ENCODE peak calls at places on chromosome 5, in four cellular contexts. One of them, this sample, is unnamed.
A peak's percentile ranks its signal among the peaks of the same experiment; 100 is the strongest.

GRCh38 chr5:6722015-6722414 is 8.8 kb downstream of the TENT4A start:
- DNase-seq in progenitor cell of endocrine pancreas: no peak
- DNase-seq in mesothelial cell of epicardium: no peak
- DNase-seq in astrocyte: no peak
- DNase-seq in this sample: no peak

GRCh38 chr5:170467000-170467707 is 36.7 kb upstream of the KCNIP1 start:
- DNase-seq in mesothelial cell of epicardium: no peak
- DNase-seq in astrocyte: peak; percentile 90
- DNase-seq in progenitor cell of endocrine pancreas: no peak
- DNase-seq in this sample: no peak

GRCh38 chr5:73908440-73908839 is 282.4 kb downstream of the ARHGEF28 start:
- DNase-seq in progenitor cell of endocrine pancreas: no peak
- DNase-seq in mesothelial cell of epicardium: no peak
- DNase-seq in astrocyte: no peak
- DNase-seq in this sample: no peak

GRCh38 chr5:82019342-82020138 is 47.7 kb downstream of the ATG10 start:
- DNase-seq in progenitor cell of endocrine pancreas: no peak
- DNase-seq in astrocyte: no peak
- DNase-seq in mesothelial cell of epicardium: no peak
- DNase-seq in this sample: no peak

GRCh38 chr5:66209350-66209749 is 65.2 kb downstream of the SREK1 start:
- DNase-seq in mesothelial cell of epicardium: no peak
- DNase-seq in astrocyte: no peak
- DNase-seq in progenitor cell of endocrine pancreas: no peak
- DNase-seq in this sample: no peak

GRCh38 chr5:157917909-157918809 is 59.2 kb upstream of the CLINT1 start:
- DNase-seq in progenitor cell of endocrine pancreas: no peak
- DNase-seq in mesothelial cell of epicardium: peak; percentile 28
- DNase-seq in astrocyte: peak; percentile 78
- DNase-seq in this sample: no peak

GRCh38 chr5:39717186-39717897 is 292.6 kb upstream of the DAB2 start:
- DNase-seq in astrocyte: no peak
- DNase-seq in progenitor cell of endocrine pancreas: no peak
- DNase-seq in mesothelial cell of epicardium: no peak
- DNase-seq in this sample: no peak

GRCh38 chr5:136246122-136246521 is 53.2 kb upstream of the SMIM32 start:
- DNase-seq in astrocyte: no peak
- DNase-seq in mesothelial cell of epicardium: no peak
- DNase-seq in progenitor cell of endocrine pancreas: no peak
- DNase-seq in this sample: no peak

GRCh38 chr5:18744990-18745590 is 1110.8 kb downstream of the TAF11L14 start:
- DNase-seq in progenitor cell of endocrine pancreas: no peak
- DNase-seq in astrocyte: no peak
- DNase-seq in mesothelial cell of epicardium: no peak
- DNase-seq in this sample: no peak

GRCh38 chr5:72433520-72433919 is 73.7 kb downstream of the ZNF366 start:
- DNase-seq in astrocyte: peak; percentile 26
- DNase-seq in mesothelial cell of epicardium: no peak
- DNase-seq in progenitor cell of endocrine pancreas: no peak
- DNase-seq in this sample: no peak

GRCh38 chr5:69416180-69416579 is 1.3 kb downstream of the MARVELD2 start:
- DNase-seq in progenitor cell of endocrine pancreas: no peak
- DNase-seq in astrocyte: no peak
- DNase-seq in mesothelial cell of epicardium: no peak
- DNase-seq in this sample: no peak

GRCh38 chr5:152389209-152389608 is 15.9 kb downstream of the NMUR2 start:
- DNase-seq in mesothelial cell of epicardium: no peak
- DNase-seq in progenitor cell of endocrine pancreas: no peak
- DNase-seq in astrocyte: no peak
- DNase-seq in this sample: no peak

GRCh38 chr5:120017523-120017922 is 388.2 kb downstream of the FAM170A start:
- DNase-seq in progenitor cell of endocrine pancreas: no peak
- DNase-seq in mesothelial cell of epicardium: no peak
- DNase-seq in astrocyte: peak; percentile 72
- DNase-seq in this sample: no peak

GRCh38 chr5:135033026-135033861 is 784 bp downstream of the PITX1 start:
- DNase-seq in progenitor cell of endocrine pancreas: no peak
- DNase-seq in astrocyte: no peak
- DNase-seq in mesothelial cell of epicardium: no peak
- DNase-seq in this sample: no peak

GRCh38 chr5:71011194-71011792 is 13.8 kb downstream of the NAIP start:
- DNase-seq in astrocyte: no peak
- DNase-seq in mesothelial cell of epicardium: no peak
- DNase-seq in progenitor cell of endocrine pancreas: no peak
- DNase-seq in this sample: no peak

GRCh38 chr5:180824630-180825476 is 22.2 kb upstream of the MGAT1 start:
- DNase-seq in astrocyte: no peak
- DNase-seq in mesothelial cell of epicardium: no peak
- DNase-seq in progenitor cell of endocrine pancreas: no peak
- DNase-seq in this sample: no peak

GRCh38 chr5:137304227-137304874 is 194.8 kb downstream of the SPOCK1 start:
- DNase-seq in progenitor cell of endocrine pancreas: no peak
- DNase-seq in astrocyte: no peak
- DNase-seq in mesothelial cell of epicardium: no peak
- DNase-seq in this sample: no peak

GRCh38 chr5:35838370-35839042 is 18.2 kb upstream of the IL7R start:
- DNase-seq in astrocyte: no peak
- DNase-seq in mesothelial cell of epicardium: no peak
- DNase-seq in progenitor cell of endocrine pancreas: no peak
- DNase-seq in this sample: no peak

GRCh38 chr5:107696071-107696470 is 25.3 kb upstream of the EFNA5 start:
- DNase-seq in progenitor cell of endocrine pancreas: no peak
- DNase-seq in mesothelial cell of epicardium: no peak
- DNase-seq in astrocyte: no peak
- DNase-seq in this sample: no peak

GRCh38 chr5:110736763-110737162 is 2.0 kb upstream of the SLC25A46 start:
- DNase-seq in astrocyte: no peak
- DNase-seq in progenitor cell of endocrine pancreas: no peak
- DNase-seq in mesothelial cell of epicardium: no peak
- DNase-seq in this sample: no peak

GRCh38 chr5:64900618-64901017 is 131.9 kb downstream of the CWC27 start:
- DNase-seq in astrocyte: no peak
- DNase-seq in mesothelial cell of epicardium: no peak
- DNase-seq in progenitor cell of endocrine pancreas: no peak
- DNase-seq in this sample: no peak

GRCh38 chr5:16755641-16756040 is 138.8 kb upstream of the RETREG1 start:
- DNase-seq in mesothelial cell of epicardium: no peak
- DNase-seq in progenitor cell of endocrine pancreas: no peak
- DNase-seq in astrocyte: no peak
- DNase-seq in this sample: peak; percentile 32

GRCh38 chr5:127412698-127413097 is 104.7 kb upstream of the PRRC1 start:
- DNase-seq in astrocyte: no peak
- DNase-seq in mesothelial cell of epicardium: no peak
- DNase-seq in progenitor cell of endocrine pancreas: no peak
- DNase-seq in this sample: no peak

GRCh38 chr5:157611571-157612067 is 36.0 kb upstream of the ADAM19 start:
- DNase-seq in progenitor cell of endocrine pancreas: no peak
- DNase-seq in astrocyte: no peak
- DNase-seq in mesothelial cell of epicardium: no peak
- DNase-seq in this sample: no peak

DNA sequence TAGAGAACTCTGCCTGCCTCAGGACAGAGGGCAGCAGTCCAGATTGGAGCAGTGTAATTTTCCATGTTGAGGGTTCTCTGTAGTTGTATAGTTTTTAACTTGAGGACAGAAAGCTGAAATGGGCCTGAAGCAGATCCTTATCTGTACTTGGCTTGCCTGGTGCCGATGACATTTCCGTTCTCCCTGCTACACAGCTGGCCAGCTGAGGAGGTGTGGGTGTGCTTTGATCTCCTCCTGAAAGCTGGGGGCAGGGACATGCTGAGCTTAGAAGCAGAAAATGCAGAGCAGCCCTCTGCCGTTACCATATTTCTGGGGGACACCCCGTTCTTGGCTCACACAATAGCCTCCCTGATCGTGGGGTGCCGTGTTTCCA is 10.4 kb downstream of the GLRX start:
- DNase-seq in progenitor cell of endocrine pancreas: no peak
- DNase-seq in astrocyte: no peak
- DNase-seq in mesothelial cell of epicardium: no peak
- DNase-seq in this sample: no peak
- TF ChIP-seq CTCF in progenitor cell of endocrine pancreas: no peak
- TF ChIP-seq CTCF in astrocyte: no peak
- TF ChIP-seq CTCF in mesothelial cell of epicardium: no peak
- TF ChIP-seq CTCF in this sample: no peak

GRCh38 chr5:68248896-68249295 is 33.3 kb downstream of the PIK3R1 start:
- DNase-seq in progenitor cell of endocrine pancreas: no peak
- DNase-seq in astrocyte: no peak
- DNase-seq in mesothelial cell of epicardium: no peak
- DNase-seq in this sample: no peak

GRCh38 chr5:68245325-68245724 is 29.8 kb downstream of the PIK3R1 start:
- DNase-seq in astrocyte: peak; percentile 72
- DNase-seq in mesothelial cell of epicardium: no peak
- DNase-seq in progenitor cell of endocrine pancreas: no peak
- DNase-seq in this sample: no peak

GRCh38 chr5:68249520-68249919 is 34.0 kb downstream of the PIK3R1 start:
- DNase-seq in astrocyte: no peak
- DNase-seq in mesothelial cell of epicardium: no peak
- DNase-seq in progenitor cell of endocrine pancreas: no peak
- DNase-seq in this sample: no peak

GRCh38 chr5:68247627-68248026 is 32.1 kb downstream of the PIK3R1 start:
- DNase-seq in astrocyte: no peak
- DNase-seq in progenitor cell of endocrine pancreas: no peak
- DNase-seq in mesothelial cell of epicardium: no peak
- DNase-seq in this sample: no peak

DNA sequence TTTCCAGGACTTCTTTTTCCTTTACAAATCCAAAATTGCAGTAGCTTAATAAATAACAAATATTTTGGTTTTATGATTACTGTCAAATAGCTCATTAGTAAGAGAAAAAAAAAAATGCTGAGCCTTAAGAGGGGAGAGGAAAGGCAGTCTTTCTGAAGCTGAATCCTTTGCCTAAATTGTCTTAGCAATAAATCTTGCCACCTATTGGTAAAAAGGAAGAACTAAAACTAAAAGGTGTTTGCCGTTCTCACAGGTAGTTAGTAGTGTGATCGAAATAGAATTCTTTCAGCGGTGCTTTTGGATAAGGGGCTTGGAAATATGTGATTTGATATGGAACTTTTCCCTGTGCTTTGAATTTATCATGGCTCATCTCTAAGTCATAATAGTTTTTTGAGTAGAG is 31.2 kb downstream of the PIK3R1 start:
- DNase-seq in astrocyte: no peak
- DNase-seq in progenitor cell of endocrine pancreas: no peak
- DNase-seq in mesothelial cell of epicardium: no peak
- DNase-seq in this sample: no peak
- TF ChIP-seq CTCF in astrocyte: no peak
- TF ChIP-seq CTCF in progenitor cell of endocrine pancreas: peak; percentile 34
- TF ChIP-seq CTCF in mesothelial cell of epicardium: no peak
- TF ChIP-seq CTCF in this sample: peak; percentile 33

GRCh38 chr5:160792281-160792680 is 59.7 kb downstream of the ATP10B start:
- DNase-seq in astrocyte: no peak
- DNase-seq in progenitor cell of endocrine pancreas: no peak
- DNase-seq in mesothelial cell of epicardium: no peak
- DNase-seq in this sample: no peak

GRCh38 chr5:160792732-160793454 is 59.1 kb downstream of the ATP10B start:
- DNase-seq in astrocyte: no peak
- DNase-seq in mesothelial cell of epicardium: no peak
- DNase-seq in progenitor cell of endocrine pancreas: no peak
- DNase-seq in this sample: no peak

GRCh38 chr5:160789219-160789820 is 62.7 kb downstream of the ATP10B start:
- DNase-seq in progenitor cell of endocrine pancreas: no peak
- DNase-seq in astrocyte: no peak
- DNase-seq in mesothelial cell of epicardium: no peak
- DNase-seq in this sample: no peak

DNA sequence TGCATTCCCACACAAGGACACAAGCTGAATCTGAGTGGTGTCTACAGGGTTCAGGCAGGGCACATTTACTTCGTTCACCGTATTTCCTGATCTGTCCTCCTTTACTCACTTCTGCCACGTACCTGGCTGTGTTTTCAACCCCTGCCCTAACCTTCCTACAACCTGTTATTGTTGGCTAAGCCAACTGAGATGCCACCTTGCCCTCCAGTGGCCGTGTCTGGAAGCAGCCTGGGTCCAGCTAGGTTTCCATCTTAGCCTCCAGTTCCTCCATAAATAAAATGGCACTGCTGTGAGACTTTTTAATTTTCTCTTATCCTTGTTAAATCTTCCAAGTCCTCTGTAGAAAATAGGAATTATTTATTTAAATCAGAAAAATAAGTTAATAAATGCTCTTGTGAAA is 64.8 kb downstream of the ATP10B start:
- DNase-seq in progenitor cell of endocrine pancreas: no peak
- DNase-seq in astrocyte: no peak
- DNase-seq in mesothelial cell of epicardium: no peak
- DNase-seq in this sample: no peak
- TF ChIP-seq CTCF in progenitor cell of endocrine pancreas: peak; percentile 61
- TF ChIP-seq CTCF in astrocyte: no peak
- TF ChIP-seq CTCF in mesothelial cell of epicardium: no peak
- TF ChIP-seq CTCF in this sample: peak; percentile 28

DNA sequence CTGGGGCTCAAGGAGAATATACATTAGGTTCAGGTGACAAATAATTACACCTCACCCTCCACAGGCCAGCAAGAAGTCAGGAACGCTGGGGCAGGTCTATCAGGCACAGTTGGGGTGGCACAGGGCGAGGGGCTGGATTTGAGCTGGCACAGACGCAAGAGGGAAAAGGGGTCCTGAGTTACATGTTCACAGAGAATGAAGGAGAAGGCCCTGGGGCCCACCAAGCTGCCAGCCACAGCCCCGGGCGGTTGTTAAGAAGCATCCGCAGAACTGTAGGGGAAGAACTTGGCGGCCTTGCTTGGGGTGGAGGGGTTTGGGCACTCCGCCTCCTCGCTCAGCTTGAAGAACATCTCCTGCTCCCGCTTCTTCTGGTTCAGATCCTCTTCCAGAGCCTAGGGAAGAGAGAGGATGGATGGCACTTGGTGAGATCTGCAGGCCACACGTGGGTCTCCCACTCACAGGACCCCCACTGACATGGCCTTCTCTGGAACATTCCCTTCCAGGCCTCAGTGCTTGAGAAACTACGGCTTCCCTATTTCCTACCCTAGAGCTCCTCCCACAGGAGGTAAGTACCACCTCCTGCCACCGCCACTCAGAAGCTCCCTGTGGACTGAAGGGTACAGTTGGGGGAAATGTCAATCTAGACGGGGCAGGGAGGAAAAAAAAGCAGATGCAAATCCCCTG is 38.3 kb upstream of the FBXW11 start:
- DNase-seq in astrocyte: no peak
- DNase-seq in mesothelial cell of epicardium: no peak
- DNase-seq in progenitor cell of endocrine pancreas: no peak
- DNase-seq in this sample: no peak
- TF ChIP-seq CTCF in astrocyte: no peak
- TF ChIP-seq CTCF in mesothelial cell of epicardium: no peak
- TF ChIP-seq CTCF in progenitor cell of endocrine pancreas: no peak
- TF ChIP-seq CTCF in this sample: peak; percentile 12

DNA sequence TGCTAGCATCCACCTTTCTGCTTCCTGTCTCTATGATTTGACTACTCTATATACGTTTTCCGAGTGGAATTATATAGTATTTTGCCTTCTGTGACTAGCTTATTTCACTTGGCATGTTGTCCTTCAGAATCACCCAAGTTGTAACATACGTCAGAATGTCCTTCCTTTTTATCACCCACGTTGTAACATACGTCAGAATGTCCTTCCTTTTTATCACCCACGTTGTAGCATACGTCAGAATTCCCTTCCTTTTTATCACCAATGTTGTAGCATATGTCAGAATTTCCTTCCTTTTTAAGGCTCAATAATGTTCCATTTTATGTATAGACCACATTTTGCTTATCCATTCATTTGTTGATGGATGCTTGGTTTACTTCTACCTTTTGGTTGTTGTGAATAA is 22.9 kb upstream of the TAS2R1 start:
- DNase-seq in astrocyte: no peak
- DNase-seq in mesothelial cell of epicardium: no peak
- DNase-seq in progenitor cell of endocrine pancreas: no peak
- DNase-seq in this sample: no peak
- TF ChIP-seq CTCF in astrocyte: no peak
- TF ChIP-seq CTCF in mesothelial cell of epicardium: peak; percentile 7
- TF ChIP-seq CTCF in progenitor cell of endocrine pancreas: no peak
- TF ChIP-seq CTCF in this sample: no peak

This sample was measured in D721Med.